ENCODE peak calls at places on chromosomes 3 and 15, in eight cellular contexts. S is Peyer's patch, H is fibroblast of pulmonary artery, P is coronary artery, E is NB4, C is right lobe of liver, K is astrocyte of the spinal cord, Q is GM12865. X is an unnamed sample.
A peak's percentile ranks its signal among the peaks of the same experiment; 100 is the strongest.

GRCh38 chr15:55991841-55992768 is 1.3 kb downstream of the NEDD4 start:
- DNase-seq in S (no peak), E (no peak), H (peak; percentile 17), Q (no peak), C (no peak), P (no peak), K (no peak), X (no peak)

GRCh38 chr3:111541911-111542483 is at the start of gene CD96:
- DNase-seq in K (peak; percentile 26), Q (peak; percentile 52), E (no peak), H (peak; percentile 80), C (no peak), S (peak; percentile 53), P (no peak), X (no peak)

GRCh38 chr3:15428539-15428938 is 1.1 kb downstream of the EAF1 start:
- DNase-seq in C (no peak), H (peak; percentile 62), Q (peak; percentile 12), P (no peak), S (no peak), K (peak; percentile 14), E (peak; percentile 37), X (no peak)

GRCh38 chr3:100993309-100993708 is at the start of gene ABI3BP:
- DNase-seq in P (peak; percentile 86), H (peak; percentile 86), C (peak; percentile 48), K (peak; percentile 81), Q (peak; percentile 13), E (peak; percentile 5), S (peak; percentile 18), X (no peak)

GRCh38 chr15:47265686-47266085 is 451.6 kb upstream of the SEMA6D start:
- DNase-seq in C (no peak), S (no peak), Q (no peak), H (no peak), K (no peak), P (no peak), E (no peak), X (no peak)

GRCh38 chr3:188365978-188366698 is 212.2 kb downstream of the LPP start:
- DNase-seq in K (peak; percentile 27), H (peak; percentile 67), E (no peak), Q (no peak), S (no peak), P (no peak), C (no peak), X (no peak)

GRCh38 chr15:36106640-36107335 is 472.6 kb upstream of the CDIN1 start:
- DNase-seq in C (no peak), K (no peak), P (no peak), Q (no peak), E (no peak), S (no peak), H (peak; percentile 6), X (no peak)

GRCh38 chr3:37443363-37444035 is 269.1 kb upstream of the LRRFIP2 start:
- DNase-seq in S (no peak), Q (no peak), K (no peak), C (no peak), H (no peak), E (no peak), P (no peak), X (no peak)

GRCh38 chr3:186284661-186285060 is 77.4 kb downstream of the DGKG start:
- DNase-seq in C (no peak), E (no peak), K (no peak), H (no peak), P (no peak), Q (no peak), S (no peak), X (no peak)

GRCh38 chr3:46934067-46934466 is 42.5 kb downstream of the CCDC12 start:
- DNase-seq in Q (no peak), H (no peak), C (no peak), K (no peak), E (no peak), S (no peak), P (no peak), X (no peak)

GRCh38 chr3:143970773-143971366 is 753 bp upstream of the DIPK2A start:
- DNase-seq in P (peak; percentile 83), Q (peak; percentile 79), E (peak; percentile 76), H (no peak), C (peak; percentile 68), S (peak; percentile 46), K (no peak), X (no peak)

GRCh38 chr15:23599053-23599452 is 33.6 kb downstream of the MKRN3 start:
- DNase-seq in E (no peak), C (no peak), P (no peak), S (no peak), Q (no peak), K (no peak), H (no peak), X (no peak)

GRCh38 chr3:105970283-105970682 is 101.5 kb upstream of the CBLB start:
- DNase-seq in P (no peak), S (no peak), C (no peak), E (peak; percentile 73), H (peak; percentile 96), K (peak; percentile 48), Q (peak; percentile 16), X (peak; percentile 4)

GRCh38 chr3:135811597-135811996 is 153.9 kb upstream of the PPP2R3A start:
- DNase-seq in S (no peak), C (no peak), P (no peak), Q (no peak), E (no peak), K (no peak), H (no peak), X (no peak)

GRCh38 chr3:127431066-127431465 is 143.2 kb upstream of the PRR20G start:
- DNase-seq in S (no peak), E (no peak), P (no peak), H (no peak), C (no peak), K (no peak), Q (no peak), X (no peak)

GRCh38 chr3:118833075-118833474 is 201.6 kb downstream of the IGSF11 start:
- DNase-seq in K (no peak), P (no peak), Q (no peak), E (no peak), S (no peak), C (no peak), H (no peak), X (no peak)

GRCh38 chr3:66276705-66277274 is 56.0 kb downstream of the SLC25A26 start:
- DNase-seq in E (peak; percentile 66), Q (peak; percentile 77), S (peak; percentile 66), H (peak; percentile 88), P (no peak), K (peak; percentile 87), C (no peak), X (peak; percentile 34)

GRCh38 chr3:151552589-151552988 is 91.7 kb upstream of the IGSF10 start:
- DNase-seq in C (no peak), E (peak; percentile 79), S (no peak), K (peak; percentile 72), P (no peak), H (peak; percentile 60), Q (no peak), X (no peak)

GRCh38 chr15:91186892-91187644 is 87.0 kb downstream of the SV2B start:
- DNase-seq in K (peak; percentile 24), C (no peak), H (peak; percentile 44), P (no peak), S (no peak), E (peak; percentile 61), Q (peak; percentile 46), X (no peak)

GRCh38 chr15:63473999-63474809 is 30.2 kb upstream of the USP3 start:
- DNase-seq in H (peak; percentile 45), S (peak; percentile 71), Q (peak; percentile 95), E (no peak), K (peak; percentile 85), C (peak; percentile 65), P (no peak), X (peak; percentile 84)
- TF ChIP-seq CTCF in H (peak; percentile 7), S (peak; percentile 49), Q (no peak), E (no peak), K (no peak), C (no peak), P (no peak), X (peak; percentile 16)

DNA sequence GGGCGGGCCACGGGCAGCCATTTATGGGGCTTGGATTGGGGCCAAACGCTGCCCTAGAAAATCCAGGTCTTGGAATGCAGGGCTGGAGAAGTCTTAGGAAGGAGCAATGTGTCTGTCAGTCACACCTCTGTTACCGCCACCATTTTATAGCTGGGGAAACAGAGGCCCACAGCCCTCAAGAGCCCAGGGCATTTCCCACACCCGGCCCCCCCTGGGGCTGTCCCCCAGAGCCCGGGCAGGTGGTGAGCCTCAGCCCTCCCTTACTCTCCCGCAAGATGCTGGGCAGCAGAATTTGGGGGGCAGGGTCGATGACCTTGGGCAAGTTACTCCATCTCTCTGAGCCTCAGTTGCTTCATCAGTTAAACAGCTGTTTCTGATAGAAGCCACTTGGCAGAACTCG is 508.2 kb downstream of the SHQ1 start:
- DNase-seq in H (no peak), C (no peak), E (no peak), Q (no peak), S (no peak), P (no peak), K (no peak), X (no peak)
- H3K4me3 ChIP-seq in H (no peak overlapping the region), C (no peak overlapping the region), E (no peak overlapping the region), Q (no peak overlapping the region), S (no peak overlapping the region), P (no peak overlapping the region), K (no peak overlapping the region), X (no peak overlapping the region)

GRCh38 chr3:11057655-11058054 is 65.1 kb downstream of the SLC6A1 start:
- DNase-seq in H (no peak), P (no peak), C (no peak), K (no peak), S (no peak), Q (no peak), E (no peak), X (no peak)

GRCh38 chr3:11062704-11063103 is 70.2 kb downstream of the SLC6A1 start:
- DNase-seq in P (no peak), S (no peak), H (no peak), E (no peak), C (no peak), Q (no peak), K (no peak), X (no peak)

GRCh38 chr3:11060500-11061251 is 68.1 kb downstream of the SLC6A1 start:
- DNase-seq in P (no peak), S (peak; percentile 18), E (peak; percentile 78), K (peak; percentile 63), C (peak; percentile 60), Q (peak; percentile 33), H (peak; percentile 64), X (no peak)

GRCh38 chr3:11059090-11059798 is 66.7 kb downstream of the SLC6A1 start:
- DNase-seq in P (no peak), K (peak; percentile 68), H (peak; percentile 76), C (peak; percentile 47), E (peak; percentile 92), Q (peak; percentile 24), S (no peak), X (no peak)

GRCh38 chr3:11059799-11060115 is 67.2 kb downstream of the SLC6A1 start:
- DNase-seq in Q (no peak), S (no peak), E (no peak), K (no peak), H (no peak), P (no peak), C (no peak), X (no peak)
- TF ChIP-seq CTCF in Q (no peak), S (no peak), E (no peak), K (no peak), H (no peak), P (no peak), C (no peak), X (no peak)

DNA sequence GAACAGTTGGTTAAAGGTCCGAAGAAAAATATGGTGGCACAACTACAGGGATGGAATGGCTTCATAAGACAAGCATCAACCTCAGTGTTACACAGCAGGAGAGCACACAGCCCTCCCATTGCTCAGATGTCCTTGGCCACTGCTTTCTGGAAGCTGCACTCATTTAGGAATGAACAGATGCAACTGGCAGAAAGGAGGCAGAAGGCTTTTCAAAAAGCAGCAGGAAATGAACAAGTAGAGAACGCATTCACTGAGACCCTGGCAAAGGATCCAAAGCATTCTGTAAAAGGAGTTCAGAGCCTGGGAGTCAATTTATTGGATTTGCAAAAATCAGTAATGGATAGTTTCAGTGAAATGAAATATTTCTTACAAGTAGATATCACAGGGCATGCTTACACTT is 101.1 kb downstream of the PDZRN3 start:
- DNase-seq in C (no peak), E (no peak), H (no peak), K (no peak), P (no peak), Q (no peak), S (no peak), X (no peak)
- H3K4me3 ChIP-seq in C (no peak overlapping the region), E (no peak overlapping the region), H (no peak overlapping the region), K (no peak overlapping the region), P (no peak overlapping the region), Q (no peak overlapping the region), S (no peak overlapping the region), X (no peak overlapping the region)